ENCODE peak calls at places on chromosomes 13 and 19, in four cellular contexts. U is K562, A is SK-N-SH, S is HepG2. N is an unnamed sample.

GRCh38 chr13:33751151-33751550 is 66.8 kb upstream of the RFC3 start:
- DNase-seq in U (no peak), A (no peak), S (no peak), N (no peak)

GRCh38 chr13:37338721-37339120 is 233.3 kb upstream of the CSNK1A1L start:
- DNase-seq in S (no peak), U (no peak), A (no peak), N (no peak)

GRCh38 chr13:21149568-21149967 is 26.8 kb downstream of the SKA3 start:
- DNase-seq in S (no peak), U (no peak), A (no peak), N (no peak)

GRCh38 chr13:23778879-23779278 is 110.3 kb downstream of the MIPEP start:
- DNase-seq in U (no peak), A (no peak), S (peak; percentile 87), N (no peak)

GRCh38 chr19:30450945-30451344 is 78.8 kb downstream of the ZNF536 start:
- DNase-seq in S (no peak), A (no peak), U (no peak), N (no peak)

GRCh38 chr13:102825921-102826706 is 19.7 kb upstream of the ERCC5 start:
- DNase-seq in S (no peak), A (no peak), U (no peak), N (no peak)

GRCh38 chr19:7908742-7909461 is 5.2 kb downstream of the MAP2K7 start:
- DNase-seq in S (no peak), A (no peak), U (no peak), N (no peak)

GRCh38 chr13:48151766-48152165 is 56.9 kb upstream of the MED4 start:
- DNase-seq in S (no peak), A (no peak), U (no peak), N (no peak)

GRCh38 chr19:24032651-24033050 is 54.3 kb upstream of the ZNF254 start:
- DNase-seq in U (no peak), S (no peak), A (no peak), N (no peak)

GRCh38 chr19:8831832-8832131 is 322 bp downstream of the ZNF558 start:
- DNase-seq in A (no peak), S (no peak), U (no peak), N (no peak)

GRCh38 chr13:40439928-40440327 is 226.5 kb downstream of the FOXO1 start:
- DNase-seq in U (no peak), A (no peak), S (no peak), N (no peak)

GRCh38 chr13:48808689-48809088 is 155.0 kb downstream of the CYSLTR2 start:
- DNase-seq in U (peak; percentile 10), S (peak; percentile 35), A (no peak), N (no peak)

GRCh38 chr13:32048816-32049215 is 17.2 kb downstream of the FRY start:
- DNase-seq in A (peak; percentile 21), U (no peak), S (peak; percentile 43), N (no peak)

GRCh38 chr13:111228262-111229144 is 91.9 kb upstream of the TEX29 start:
- DNase-seq in A (no peak), S (no peak), U (no peak), N (no peak)

GRCh38 chr13:110352735-110353134 is 45.7 kb downstream of the COL4A2 start:
- DNase-seq in S (no peak), U (peak; percentile 7), A (no peak), N (peak; percentile 83)

GRCh38 chr13:64332048-64332447 is 2898.1 kb downstream of the PCDH9 start:
- DNase-seq in S (no peak), U (no peak), A (peak; percentile 5), N (no peak)
- TF ChIP-seq FOXJ3 in S (no peak), U (no peak), A (no peak), N (no peak)

DNA sequence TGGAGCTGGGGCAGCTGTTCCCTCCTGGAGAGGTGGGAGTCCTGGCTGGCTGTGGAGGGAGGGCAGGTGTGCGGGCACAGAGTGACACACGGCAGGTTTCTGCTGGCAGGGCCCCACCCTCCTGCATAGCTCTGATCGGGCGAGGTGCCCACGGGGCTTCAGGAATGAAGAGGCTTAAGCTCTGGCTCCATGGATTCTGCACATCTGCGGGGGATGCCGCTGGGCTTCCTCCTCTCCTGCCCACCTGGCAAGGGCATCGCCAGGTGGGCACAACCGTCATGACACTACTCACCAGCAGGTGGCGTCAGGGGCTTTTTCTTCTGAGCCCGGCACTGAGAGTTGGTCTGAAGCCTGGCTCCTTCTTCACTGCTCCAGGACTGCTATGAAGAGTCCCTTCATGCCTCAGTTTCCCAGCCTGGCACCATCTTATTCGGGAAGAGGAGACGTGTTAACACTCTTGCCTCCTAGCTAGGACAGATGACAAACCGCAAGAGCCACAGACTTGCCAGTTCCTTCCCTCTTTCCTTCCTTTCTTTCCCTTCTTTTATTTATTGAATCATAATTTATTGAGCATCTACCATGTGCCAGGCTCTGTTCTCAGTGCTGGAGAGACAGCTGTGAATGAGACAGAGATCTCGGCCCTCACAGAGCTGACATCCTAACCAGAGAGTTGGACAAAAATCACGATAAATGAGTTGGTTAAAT is 15.2 kb upstream of the PAK4 start:
- DNase-seq in A (peak; percentile 80), S (peak; percentile 38), U (peak; percentile 71), N (peak; percentile 75)
- TF ChIP-seq FOXJ3 in A (no peak), S (no peak), U (no peak), N (no peak)

GRCh38 chr19:36183455-36183741 is 31.1 kb downstream of the ZNF565 start:
- DNase-seq in S (no peak), A (no peak), U (no peak), N (no peak)
- TF ChIP-seq FOXJ3 in S (no peak), A (no peak), U (no peak), N (no peak)

GRCh38 chr19:55210120-55210493 is 806 bp upstream of the PTPRH start:
- DNase-seq in S (peak; percentile 91), A (no peak), U (no peak), N (no peak)
- TF ChIP-seq FOXJ3 in S (no peak), A (no peak), U (no peak), N (no peak)

GRCh38 chr13:67355791-67356190 is 125.7 kb upstream of the PCDH9 start:
- DNase-seq in U (no peak), S (no peak), A (no peak), N (no peak)
- TF ChIP-seq FOXJ3 in U (no peak), S (no peak), A (no peak), N (no peak)